ENCODE peak calls at places on chromosomes 6 and 20, in eight cellular contexts. T, Y, P, E, R, V, X and J are unnamed samples. For H3K27me3, the result is how much of the 10 kb centered on the place peaks cover.

GRCh38 chr6:7632501-7633290 is 42.7 kb downstream of the SNRNP48 start:
- DNase-seq in R (no peak), V (no peak), E (no peak), Y (no peak), T (no peak), P (no peak), X (no peak), J (no peak)

GRCh38 chr6:125197795-125198269 is 44.3 kb downstream of the TPD52L1 start:
- DNase-seq in E (peak), Y (peak), P (peak), T (peak), V (peak), R (no peak), X (peak), J (no peak)

GRCh38 chr6:162344301-162344700 is 383.3 kb downstream of the PRKN start:
- DNase-seq in V (no peak), T (no peak), X (no peak), P (no peak), R (no peak), E (no peak), Y (no peak), J (no peak)

GRCh38 chr6:69422474-69422873 is 374.3 kb downstream of the LMBRD1 start:
- DNase-seq in R (no peak), V (no peak), X (no peak), T (no peak), E (no peak), Y (no peak), P (no peak), J (no peak)

GRCh38 chr6:34664270-34664971 is 32.1 kb downstream of the ILRUN start:
- DNase-seq in P (no peak), V (no peak), X (no peak), Y (no peak), T (no peak), R (no peak), E (peak), J (no peak)

GRCh38 chr20:137668-138131 is 4.7 kb upstream of the DEFB126 start:
- DNase-seq in T (no peak), E (no peak), V (no peak), Y (no peak), P (no peak), X (no peak), R (no peak), J (no peak)

GRCh38 chr6:166640342-166641043 is 13.4 kb upstream of the RPS6KA2 start:
- DNase-seq in R (no peak), T (no peak), P (no peak), E (no peak), Y (no peak), X (no peak), V (peak), J (no peak)

GRCh38 chr6:4466260-4466659 is 309.9 kb upstream of the CDYL start:
- DNase-seq in P (no peak), R (no peak), Y (no peak), T (no peak), E (peak), X (no peak), V (peak), J (peak)

GRCh38 chr6:146587448-146587847 is 11.3 kb upstream of the ADGB start:
- DNase-seq in V (no peak), Y (no peak), E (no peak), R (no peak), X (no peak), P (no peak), T (no peak), J (no peak)

GRCh38 chr20:62551408-62552323 is 75.9 kb upstream of the GATA5 start:
- DNase-seq in Y (no peak), V (no peak), R (no peak), E (no peak), X (no peak), T (no peak), P (no peak), J (no peak)
- H3K4me3 ChIP-seq in Y (no peak), V (peak), R (peak), E (no peak), X (peak), T (peak), P (peak), J (no peak)

GRCh38 chr6:15642276-15642675 is 20.6 kb downstream of the DTNBP1 start:
- DNase-seq in R (no peak), V (no peak), P (no peak), Y (no peak), E (no peak), T (no peak), X (no peak), J (no peak)
- TF ChIP-seq CTCF in R (no peak), V (no peak), P (no peak), Y (no peak), E (peak), T (no peak), X (no peak), J (peak)

GRCh38 chr6:123515715-123516114 is 121.0 kb downstream of the TRDN start:
- DNase-seq in T (no peak), R (no peak), Y (no peak), X (no peak), P (no peak), V (no peak), E (no peak), J (no peak)
- H3K27me3 ChIP-seq in T (under half), R (under half), Y (under half), X (under half), P (under half), V (under half), E (under half), J (under half)

GRCh38 chr6:79949235-79949634 is 1.9 kb upstream of the ELOVL4 start:
- DNase-seq in R (peak), V (peak), E (peak), X (no peak), T (peak), P (no peak), Y (peak), J (peak)
- H3K4me3 ChIP-seq in R (no peak), V (no peak), E (no peak), X (no peak), T (no peak), P (no peak), Y (no peak), J (no peak)